ENCODE peak calls at places on chromosomes 2 and 18, in four cellular contexts. T is fibroblast of lung, U is tibial artery, K is gastrocnemius medialis. F is an unnamed sample. For H3K4me1, the result is how much of the 10 kb centered on the place peaks cover.

GRCh38 chr18:6785001-6785400 is 55.5 kb downstream of the ARHGAP28 start:
- DNase-seq in U (no peak), K (no peak), T (no peak), F (no peak)

GRCh38 chr2:240782886-240783818 is 36.9 kb downstream of the KIF1A start:
- DNase-seq in K (no peak), U (no peak), T (no peak), F (no peak)

GRCh38 chr2:195543902-195544894 is 112.8 kb upstream of the SLC39A10 start:
- DNase-seq in T (peak), U (no peak), K (no peak), F (no peak)

GRCh38 chr18:79542876-79543750 is 136.5 kb upstream of the CTDP1 start:
- DNase-seq in U (no peak), T (no peak), K (no peak), F (no peak)

GRCh38 chr2:113240150-113240914 is 38.4 kb downstream of the PAX8 start:
- DNase-seq in T (peak), K (peak), U (peak), F (peak)

GRCh38 chr2:164992818-164993217 is 37.5 kb upstream of the SLC38A11 start:
- DNase-seq in U (peak), T (peak), K (no peak), F (peak)

GRCh38 chr2:217937446-217937845 is 65.3 kb downstream of the TNS1 start:
- DNase-seq in U (no peak), K (no peak), T (no peak), F (no peak)

GRCh38 chr18:56413862-56414261 is 224.5 kb downstream of the TXNL1 start:
- DNase-seq in K (no peak), U (no peak), T (no peak), F (no peak)

GRCh38 chr2:29987141-29987540 is 65.8 kb upstream of the ALK start:
- DNase-seq in U (no peak), K (no peak), T (no peak), F (no peak)

GRCh38 chr2:211026109-211026508 is 469.7 kb downstream of the CPS1 start:
- DNase-seq in U (no peak), K (no peak), T (no peak), F (no peak)

GRCh38 chr2:150374562-150374961 is 112.9 kb downstream of the RND3 start:
- DNase-seq in U (no peak), T (no peak), K (no peak), F (no peak)

GRCh38 chr18:78984941-78985784 is 5.5 kb downstream of the SALL3 start:
- DNase-seq in K (no peak), T (no peak), U (no peak), F (no peak)

GRCh38 chr18:74540689-74541421 is 6.6 kb downstream of the CNDP1 start:
- DNase-seq in U (no peak), T (no peak), K (no peak), F (no peak)

GRCh38 chr18:8908792-8909510 is 193.5 kb upstream of the NDUFV2 start:
- DNase-seq in U (no peak), T (no peak), K (no peak), F (no peak)

GRCh38 chr2:160408575-160409291 is 84.9 kb downstream of the RBMS1 start:
- DNase-seq in K (no peak), U (no peak), T (no peak), F (no peak)
- H3K4me1 ChIP-seq in K (half or more), U (under half), T (under half), F (under half)

GRCh38 chr18:49716035-49716434 is 97.3 kb downstream of the ACAA2 start:
- DNase-seq in U (no peak), K (no peak), T (no peak), F (no peak)
- H3K4me1 ChIP-seq in U (under half), K (under half), T (under half), F (under half)

GRCh38 chr2:38464971-38465788 is 88.1 kb upstream of the ATL2 start:
- DNase-seq in U (no peak), K (no peak), T (no peak), F (no peak)

GRCh38 chr2:38466849-38467767 is 90.0 kb upstream of the ATL2 start:
- DNase-seq in K (no peak), U (no peak), T (peak), F (no peak)

GRCh38 chr2:38467768-38468463 is 90.8 kb upstream of the ATL2 start:
- DNase-seq in U (no peak), K (no peak), T (no peak), F (no peak)

GRCh38 chr2:38465789-38466127 is 88.7 kb upstream of the ATL2 start:
- DNase-seq in K (peak), U (no peak), T (peak), F (no peak)

DNA sequence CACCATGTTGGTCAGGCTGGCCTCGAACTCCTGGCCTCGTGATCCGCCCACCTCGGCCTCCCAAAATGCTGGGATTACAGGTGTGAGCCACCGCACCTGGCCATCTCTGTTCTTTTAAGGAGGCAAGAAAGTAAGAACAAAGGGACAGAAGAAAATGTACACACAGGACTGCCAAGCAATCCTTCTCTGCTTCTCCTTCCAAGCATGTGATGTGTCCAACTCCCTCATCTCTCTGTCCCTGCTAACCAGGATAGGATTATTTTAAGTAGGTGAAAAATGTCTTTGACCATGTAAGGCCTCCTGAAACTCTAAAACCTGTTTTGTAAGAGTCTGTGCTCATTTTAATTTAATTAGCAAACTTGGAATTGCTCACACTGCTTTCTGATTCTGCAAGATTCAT is 89.3 kb upstream of the ATL2 start:
- DNase-seq in T (no peak), U (no peak), K (no peak), F (no peak)
- H3K4me1 ChIP-seq in T (under half), U (under half), K (under half), F (under half)

GRCh38 chr18:13221821-13222220 is 3.3 kb downstream of the LDLRAD4 start:
- DNase-seq in T (peak), U (peak), K (no peak), F (no peak)
- H3K4me1 ChIP-seq in T (under half), U (under half), K (half or more), F (half or more)